ENCODE peak calls at places on chromosomes 2 and 18, in nine cellular contexts. M, X, Q, N, G, A, K, C and Z are unnamed samples.

GRCh38 chr18:46253498-46253897 is 149.3 kb downstream of the HAUS1 start:
- DNase-seq in G (no peak), C (no peak), M (peak; percentile 68), Q (peak; percentile 85), N (no peak), A (no peak), K (no peak), X (no peak), Z (no peak)

GRCh38 chr18:79361766-79362522 is 33.8 kb upstream of the NFATC1 start:
- DNase-seq in A (no peak), K (no peak), G (no peak), Q (peak; percentile 17), C (no peak), M (peak; percentile 29), X (no peak), N (no peak), Z (no peak)

GRCh38 chr2:234996467-234997270 is 44.9 kb downstream of the SH3BP4 start:
- DNase-seq in G (no peak), Q (peak; percentile 95), K (peak; percentile 62), N (no peak), X (no peak), C (no peak), M (peak; percentile 64), A (no peak), Z (no peak)

GRCh38 chr2:80531319-80531718 is 226.8 kb upstream of the LRRTM1 start:
- DNase-seq in M (no peak), K (no peak), C (no peak), X (no peak), Q (no peak), N (no peak), A (no peak), G (no peak), Z (no peak)

GRCh38 chr2:22329097-22329716 is 1055.8 kb upstream of the KLHL29 start:
- DNase-seq in N (no peak), Q (no peak), C (no peak), A (no peak), K (no peak), X (peak; percentile 16), G (no peak), M (no peak), Z (no peak)

GRCh38 chr2:10357770-10358169 is 55.1 kb downstream of the HPCAL1 start:
- DNase-seq in A (no peak), N (no peak), C (peak; percentile 14), X (no peak), K (no peak), M (no peak), Q (no peak), G (no peak), Z (no peak)

GRCh38 chr2:42298132-42298531 is 62.9 kb downstream of the COX7A2L start:
- DNase-seq in A (no peak), N (peak; percentile 13), K (peak; percentile 3), Q (no peak), M (no peak), G (no peak), X (no peak), C (no peak), Z (no peak)

GRCh38 chr18:23324861-23325260 is 128.2 kb upstream of the RIOK3 start:
- DNase-seq in A (no peak), C (no peak), Q (no peak), N (no peak), M (no peak), K (no peak), X (no peak), G (no peak), Z (no peak)

GRCh38 chr18:71374294-71374693 is 1085.4 kb downstream of the SOCS6 start:
- DNase-seq in N (no peak), G (no peak), X (no peak), M (no peak), C (no peak), A (no peak), K (no peak), Q (no peak), Z (no peak)

GRCh38 chr2:8650256-8650655 is 31.6 kb upstream of the ID2 start:
- DNase-seq in N (no peak), Q (no peak), K (no peak), A (no peak), X (no peak), C (no peak), G (peak; percentile 7), M (no peak), Z (no peak)

GRCh38 chr18:21672868-21673267 is 31.7 kb downstream of the ABHD3 start:
- DNase-seq in X (peak; percentile 21), M (peak; percentile 27), K (no peak), A (peak; percentile 57), N (no peak), G (peak; percentile 59), Q (peak; percentile 98), C (peak; percentile 60), Z (no peak)

GRCh38 chr2:107635883-107636282 is 190.8 kb upstream of the RGPD4 start:
- DNase-seq in N (peak; percentile 14), G (no peak), A (no peak), K (no peak), M (peak; percentile 61), X (no peak), Q (peak; percentile 94), C (no peak), Z (no peak)

GRCh38 chr2:74558284-74559230 is 4.0 kb downstream of the DOK1 start:
- DNase-seq in Q (no peak), G (no peak), K (no peak), X (no peak), C (no peak), N (no peak), A (no peak), M (no peak), Z (no peak)

GRCh38 chr2:230814616-230815015 is 50.1 kb upstream of the ITM2C start:
- DNase-seq in G (no peak), X (no peak), M (peak; percentile 59), A (no peak), K (no peak), N (no peak), C (no peak), Q (peak; percentile 33), Z (no peak)

GRCh38 chr2:121266543-121267106 is 18.4 kb downstream of the TFCP2L1 start:
- DNase-seq in Q (peak; percentile 67), X (no peak), C (no peak), M (no peak), N (no peak), K (no peak), G (no peak), A (no peak), Z (no peak)

GRCh38 chr2:157785200-157785599 is 90.9 kb downstream of the ACVR1 start:
- DNase-seq in N (peak; percentile 14), K (no peak), G (no peak), X (no peak), Q (no peak), M (peak; percentile 44), A (peak; percentile 12), C (no peak), Z (no peak)

GRCh38 chr2:161400076-161400475 is 16.0 kb upstream of the TBR1 start:
- DNase-seq in C (no peak), M (no peak), K (no peak), G (no peak), A (no peak), N (no peak), X (no peak), Q (peak; percentile 31), Z (no peak)

GRCh38 chr2:206790311-206790935 is 25.0 kb downstream of the FASTKD2 start:
- DNase-seq in X (no peak), N (peak; percentile 5), K (no peak), Q (no peak), M (peak; percentile 65), G (no peak), C (no peak), A (no peak), Z (no peak)

GRCh38 chr2:84919885-84920580 is 14.6 kb downstream of the TMSB10 start:
- DNase-seq in G (peak; percentile 86), N (peak; percentile 96), A (peak; percentile 91), X (peak; percentile 15), Q (peak; percentile 97), C (no peak), M (peak; percentile 95), K (peak; percentile 89), Z (peak; percentile 27)

GRCh38 chr2:21972580-21972979 is 848.8 kb downstream of the TDRD15 start:
- DNase-seq in A (no peak), G (no peak), M (no peak), K (no peak), N (no peak), X (no peak), C (no peak), Q (no peak), Z (no peak)

GRCh38 chr2:68317971-68318685 is 1.6 kb downstream of the CNRIP1 start:
- DNase-seq in G (no peak), N (no peak), C (no peak), X (no peak), M (peak; percentile 5), Q (no peak), K (no peak), A (no peak), Z (no peak)

GRCh38 chr2:181813963-181814565 is 77.5 kb upstream of the ITPRID2 start:
- DNase-seq in X (no peak), N (peak; percentile 31), M (peak; percentile 72), K (no peak), Q (peak; percentile 47), A (no peak), G (no peak), C (no peak), Z (no peak)

GRCh38 chr2:37635359-37636208 is 35.9 kb downstream of the CDC42EP3 start:
- DNase-seq in Q (no peak), K (no peak), C (no peak), G (no peak), N (no peak), A (no peak), X (no peak), M (peak; percentile 89), Z (no peak)

GRCh38 chr2:84629550-84629949 is 113.3 kb downstream of the DNAH6 start:
- DNase-seq in M (no peak), G (no peak), N (no peak), X (no peak), C (no peak), A (no peak), Q (no peak), K (no peak), Z (no peak)

GRCh38 chr2:45273412-45274189 is 264.3 kb upstream of the SIX2 start:
- DNase-seq in N (no peak), A (no peak), C (no peak), K (no peak), X (no peak), G (no peak), M (no peak), Q (no peak), Z (no peak)

GRCh38 chr2:40497251-40497859 is 45.5 kb upstream of the SLC8A1 start:
- DNase-seq in A (no peak), M (no peak), C (no peak), Q (no peak), X (no peak), N (no peak), G (no peak), K (no peak), Z (no peak)